ENCODE peak calls at places on chromosomes 1 and 21, in nine cellular contexts. P is activated gamma-delta T cell treated with Interleukin-2 at 50 U/mL for 16 hours; A is astrocyte; W is neural crest cell; X is activated CD8-positive, alpha-beta memory T cell treated with anti-CD3 and anti-CD28 coated beads for 1 hour; I is cardiac fibroblast; N is activated naive CD4-positive, alpha-beta T cell treated with anti-CD3 and anti-CD28 coated beads, Interleukin-2, amount 10 ng/mL, durations not matched to agents 7 days and 5 days; G is astrocyte of the spinal cord; S is NCI-H2029 treated with DMSO at 0.1 percent for 48 hours. M is an unnamed sample.

GRCh38 chr1:214361636-214362035 is 80.7 kb downstream of the SMYD2 start:
- DNase-seq in W (no peak), A (no peak), N (no peak), G (no peak), S (no peak), X (no peak), I (no peak), P (no peak), M (no peak)

GRCh38 chr21:25487046-25487594 is 120.2 kb downstream of the MRPL39 start:
- DNase-seq in G (no peak), X (no peak), W (no peak), A (no peak), I (peak), N (no peak), S (no peak), P (no peak), M (no peak)

GRCh38 chr21:32562426-32562825 is 22.9 kb downstream of the TCP10L start:
- DNase-seq in A (peak), N (no peak), S (no peak), P (no peak), G (peak), W (no peak), I (peak), X (no peak), M (peak)

GRCh38 chr1:162305969-162306368 is 70.7 kb downstream of the SPATA46 start:
- DNase-seq in G (peak), N (no peak), I (peak), A (no peak), X (no peak), W (no peak), S (no peak), P (no peak), M (no peak)

GRCh38 chr1:85366391-85366790 is 90.0 kb upstream of the BCL10 start:
- DNase-seq in W (no peak), G (peak), S (no peak), I (peak), A (peak), P (no peak), N (no peak), X (no peak), M (no peak)

GRCh38 chr21:18041012-18041411 is 203.6 kb upstream of the CHODL start:
- DNase-seq in W (no peak), I (peak), A (no peak), X (no peak), N (no peak), G (peak), S (no peak), P (no peak), M (no peak)

GRCh38 chr1:245500546-245500945 is 345.8 kb downstream of the KIF26B start:
- DNase-seq in W (no peak), P (no peak), N (no peak), G (peak), S (no peak), X (no peak), A (peak), I (peak), M (no peak)

GRCh38 chr1:1982379-1983232 is 21.0 kb downstream of the CFAP74 start:
- DNase-seq in N (no peak), A (no peak), X (no peak), S (no peak), W (no peak), P (no peak), G (no peak), I (no peak), M (no peak)

GRCh38 chr1:208207388-208208131 is 36.6 kb downstream of the PLXNA2 start:
- DNase-seq in I (peak), A (peak), X (no peak), N (no peak), P (no peak), W (no peak), G (peak), S (peak), M (no peak)

GRCh38 chr1:206897175-206897574 is at the start of gene IL24:
- DNase-seq in W (no peak), G (no peak), S (no peak), P (no peak), N (no peak), A (no peak), I (peak), X (no peak), M (no peak)

GRCh38 chr1:36782785-36783184 is 251.5 kb downstream of the GRIK3 start:
- DNase-seq in S (no peak), A (no peak), I (no peak), P (no peak), G (no peak), X (no peak), N (no peak), W (no peak), M (peak)

GRCh38 chr1:36517019-36517387 is 34.3 kb upstream of the CSF3R start:
- DNase-seq in P (no peak), I (no peak), X (no peak), A (no peak), G (no peak), S (no peak), N (no peak), W (no peak), M (no peak)

GRCh38 chr1:232335261-232335660 is 294.7 kb downstream of the SIPA1L2 start:
- DNase-seq in I (no peak), A (no peak), W (no peak), N (peak), S (no peak), G (no peak), P (peak), X (no peak), M (no peak)

GRCh38 chr1:218501073-218501612 is 156.0 kb downstream of the TGFB2 start:
- DNase-seq in W (no peak), G (no peak), A (no peak), P (no peak), N (no peak), I (no peak), X (no peak), S (no peak), M (no peak)

GRCh38 chr1:218384576-218384975 is 39.4 kb downstream of the TGFB2 start:
- DNase-seq in A (peak), I (peak), P (no peak), X (no peak), N (no peak), W (no peak), G (peak), S (peak), M (no peak)

GRCh38 chr1:26468911-26469310 is 3.3 kb upstream of the HMGN2 start:
- DNase-seq in P (no peak), N (no peak), S (no peak), G (no peak), X (no peak), I (no peak), A (no peak), W (no peak), M (peak)

GRCh38 chr1:66840929-66841328 is 39.9 kb upstream of the INSL5 start:
- DNase-seq in I (no peak), X (no peak), A (no peak), S (no peak), N (no peak), P (no peak), W (no peak), G (no peak), M (no peak)

GRCh38 chr1:37944091-37944763 is 2.6 kb downstream of the INPP5B start:
- DNase-seq in N (no peak), A (peak), G (peak), S (no peak), W (no peak), P (no peak), X (no peak), I (peak), M (no peak)

GRCh38 chr1:183652107-183652506 is 1.0 kb downstream of the APOBEC4 start:
- DNase-seq in W (no peak), G (no peak), N (no peak), A (no peak), I (no peak), X (no peak), P (no peak), S (no peak), M (no peak)

GRCh38 chr1:195756109-195756508 is 852.1 kb downstream of the KCNT2 start:
- DNase-seq in G (no peak), S (no peak), P (no peak), I (no peak), A (no peak), X (no peak), W (no peak), N (no peak), M (no peak)

GRCh38 chr1:27562483-27563406 is 41.2 kb downstream of the AHDC1 start:
- DNase-seq in A (no peak), S (no peak), P (no peak), X (no peak), W (no peak), I (no peak), N (no peak), G (no peak), M (no peak)

GRCh38 chr1:202285908-202286307 is 55.8 kb downstream of the UBE2T start:
- DNase-seq in N (no peak), P (no peak), I (no peak), A (no peak), W (no peak), S (no peak), X (no peak), G (no peak), M (no peak)

GRCh38 chr1:20047058-20047457 is 22.9 kb upstream of the PLA2G5 start:
- DNase-seq in X (no peak), I (no peak), P (no peak), G (no peak), N (no peak), A (no peak), W (no peak), S (no peak), M (no peak)

GRCh38 chr1:156846643-156847042 is 12.3 kb downstream of the INSRR start:
- DNase-seq in X (no peak), N (no peak), P (no peak), I (no peak), A (no peak), S (no peak), G (no peak), W (no peak), M (no peak)

GRCh38 chr1:187051618-187052232 is 223.0 kb downstream of the PLA2G4A start:
- DNase-seq in G (peak), S (peak), X (no peak), N (peak), A (peak), I (peak), P (no peak), W (peak), M (no peak)

GRCh38 chr1:231095595-231095994 is 55.5 kb upstream of the FAM89A start:
- DNase-seq in X (no peak), P (no peak), S (no peak), I (no peak), G (no peak), N (no peak), A (no peak), W (no peak), M (no peak)

GRCh38 chr1:67784545-67785186 is 48.6 kb downstream of the GNG12 start:
- DNase-seq in G (no peak), X (no peak), A (no peak), I (peak), S (no peak), W (no peak), P (no peak), N (no peak), M (no peak)

GRCh38 chr1:59568158-59568935 is 246.4 kb upstream of the HOOK1 start:
- DNase-seq in P (no peak), G (no peak), X (no peak), S (no peak), A (no peak), W (no peak), N (no peak), I (peak), M (no peak)

GRCh38 chr1:234170622-234171021 is 202.6 kb upstream of the COA6 start:
- DNase-seq in S (no peak), W (no peak), N (peak), G (no peak), X (no peak), I (no peak), A (no peak), P (no peak), M (no peak)